ENCODE peak calls at places on chromosomes 5 and 9, in nine cellular contexts. M is ELF-1; G is effector CD4-positive, alpha-beta T cell; H is SK-N-SH; K is pancreas; C is CD4-positive, alpha-beta T cell; J is DND-41; V is stimulated activated CD8-positive, alpha-beta memory T cell treated with anti-CD3 and anti-CD28 coated beads, Interleukin-4, amount 100 ng/mL, for 1 hour; U is posterior vena cava. W is an unnamed sample.

GRCh38 chr5:164663223-164663989 is 1158.0 kb downstream of the MAT2B start:
- DNase-seq in M (no peak), G (no peak), H (no peak), K (no peak), C (no peak), J (no peak), V (no peak), U (no peak), W (no peak)

GRCh38 chr5:131679911-131680310 is 44.9 kb upstream of the RAPGEF6 start:
- DNase-seq in M (no peak), G (no peak), H (peak; percentile 24), K (no peak), C (no peak), J (no peak), V (no peak), U (no peak), W (peak; percentile 6)

GRCh38 chr9:96391021-96391765 is 7.7 kb upstream of the SLC35D2 start:
- DNase-seq in M (no peak), G (no peak), H (no peak), K (peak; percentile 69), C (no peak), J (no peak), V (no peak), U (no peak), W (no peak)

GRCh38 chr9:129962889-129963703 is 79.9 kb downstream of the FNBP1 start:
- DNase-seq in M (peak; percentile 69), G (peak; percentile 72), H (no peak), K (no peak), C (peak; percentile 61), J (peak; percentile 78), V (peak; percentile 37), U (no peak), W (no peak)

GRCh38 chr5:107670927-107671741 is at the start of gene EFNA5:
- DNase-seq in M (peak; percentile 79), G (no peak), H (peak; percentile 71), K (peak; percentile 24), C (no peak), J (peak; percentile 74), V (no peak), U (peak; percentile 81), W (no peak)

GRCh38 chr5:158054388-158055092 is 195.6 kb upstream of the CLINT1 start:
- DNase-seq in M (no peak), G (no peak), H (peak; percentile 14), K (no peak), C (no peak), J (no peak), V (no peak), U (no peak), W (peak; percentile 57)

GRCh38 chr9:121359358-121360294 is 10.4 kb downstream of the STOM start:
- DNase-seq in M (no peak), G (no peak), H (no peak), K (no peak), C (no peak), J (no peak), V (no peak), U (no peak), W (no peak)

GRCh38 chr5:79236364-79236969 is 536 bp downstream of the JMY start:
- DNase-seq in M (no peak), G (peak; percentile 21), H (peak; percentile 82), K (no peak), C (peak; percentile 6), J (peak; percentile 35), V (no peak), U (no peak), W (peak; percentile 42)

GRCh38 chr5:75156585-75156984 is 80.1 kb downstream of the ANKRD31 start:
- DNase-seq in M (peak; percentile 7), G (no peak), H (no peak), K (no peak), C (no peak), J (no peak), V (no peak), U (no peak), W (no peak)

W was measured in SK-N-DZ.